ENCODE peak calls at places on chromosome 18, in seven cellular contexts. J, T, I, B, P, C and N are unnamed samples.

GRCh38 chr18:54149078-54149697 is 75.3 kb downstream of the MBD2 start:
- DNase-seq in B (peak), T (peak), P (peak), C (no peak), J (peak), I (peak), N (no peak)

GRCh38 chr18:67582488-67582887 is 66.0 kb upstream of the DSEL start:
- DNase-seq in P (no peak), C (no peak), J (no peak), T (no peak), B (no peak), I (no peak), N (no peak)

GRCh38 chr18:45161850-45162249 is 453.4 kb upstream of the SLC14A2 start:
- DNase-seq in C (no peak), B (no peak), J (no peak), T (no peak), I (no peak), P (no peak), N (no peak)

GRCh38 chr18:9987931-9988330 is 74.1 kb downstream of the VAPA start:
- DNase-seq in B (no peak), T (no peak), P (no peak), I (no peak), J (no peak), C (no peak), N (no peak)

GRCh38 chr18:43159091-43159490 is 43.6 kb upstream of the RIT2 start:
- DNase-seq in I (peak), B (no peak), C (no peak), J (no peak), P (peak), T (no peak), N (no peak)

GRCh38 chr18:45666520-45666919 is 51.2 kb downstream of the SLC14A2 start:
- DNase-seq in C (no peak), I (no peak), B (no peak), P (no peak), T (no peak), J (no peak), N (no peak)

GRCh38 chr18:11324956-11325873 is 175.8 kb upstream of the PIEZO2 start:
- DNase-seq in I (peak), T (no peak), J (no peak), B (peak), C (no peak), P (peak), N (no peak)

GRCh38 chr18:13067124-13067523 is 76.0 kb downstream of the CEP192 start:
- DNase-seq in B (no peak), J (no peak), I (no peak), C (no peak), T (no peak), P (no peak), N (no peak)

GRCh38 chr18:48003426-48004349 is 73.2 kb upstream of the SMAD2 start:
- DNase-seq in I (peak), B (no peak), T (peak), C (no peak), P (peak), J (peak), N (no peak)

GRCh38 chr18:70072678-70073077 is 125.0 kb upstream of the CD226 start:
- DNase-seq in C (no peak), P (peak), T (no peak), J (peak), I (peak), B (peak), N (no peak)

GRCh38 chr18:6731197-6731596 is 1.7 kb downstream of the ARHGAP28 start:
- DNase-seq in P (peak), J (peak), I (peak), B (peak), T (no peak), C (no peak), N (no peak)

GRCh38 chr18:63412949-63413348 is 9.3 kb downstream of the VPS4B start:
- DNase-seq in J (no peak), C (no peak), B (no peak), I (peak), P (no peak), T (no peak), N (no peak)

GRCh38 chr18:13354414-13354813 is 135.9 kb downstream of the LDLRAD4 start:
- DNase-seq in B (no peak), P (no peak), I (no peak), T (no peak), J (no peak), C (no peak), N (no peak)

GRCh38 chr18:69817335-69817935 is 130.2 kb downstream of the CD226 start:
- DNase-seq in B (peak), I (peak), C (no peak), T (no peak), J (no peak), P (peak), N (no peak)

GRCh38 chr18:70220628-70221027 is 15.1 kb upstream of the RTTN start:
- DNase-seq in T (no peak), P (no peak), B (no peak), I (peak), J (no peak), C (no peak), N (no peak)

GRCh38 chr18:32812342-32812741 is 39.5 kb upstream of the KLHL14 start:
- DNase-seq in P (no peak), J (no peak), I (no peak), T (no peak), C (no peak), B (no peak), N (no peak)

GRCh38 chr18:8389391-8390340 is 219.6 kb upstream of the RAB12 start:
- DNase-seq in I (peak), C (peak), B (peak), P (peak), T (peak), J (peak), N (peak)

GRCh38 chr18:44773640-44774155 is 93.0 kb downstream of the SETBP1 start:
- DNase-seq in B (no peak), I (no peak), P (no peak), C (no peak), J (no peak), T (no peak), N (no peak)

GRCh38 chr18:12121175-12122095 is 27.8 kb downstream of the ANKRD62 start:
- DNase-seq in J (peak), P (no peak), T (peak), C (peak), B (peak), I (peak), N (peak)

GRCh38 chr18:77131100-77131651 is 1.4 kb downstream of the MBP start:
- DNase-seq in P (peak), B (no peak), T (no peak), J (no peak), C (no peak), I (no peak), N (peak)
- H3K9ac ChIP-seq in P (peak), B (peak), T (peak), J (peak), C (no peak), I (peak), N (peak)

GRCh38 chr18:58501033-58501432 is 127.9 kb downstream of the ALPK2 start:
- DNase-seq in B (no peak), T (no peak), C (no peak), J (no peak), I (no peak), P (no peak), N (peak)
- H2AFZ ChIP-seq in B (no peak), T (no peak), C (no peak), J (no peak), I (no peak), P (no peak), N (no peak)

DNA sequence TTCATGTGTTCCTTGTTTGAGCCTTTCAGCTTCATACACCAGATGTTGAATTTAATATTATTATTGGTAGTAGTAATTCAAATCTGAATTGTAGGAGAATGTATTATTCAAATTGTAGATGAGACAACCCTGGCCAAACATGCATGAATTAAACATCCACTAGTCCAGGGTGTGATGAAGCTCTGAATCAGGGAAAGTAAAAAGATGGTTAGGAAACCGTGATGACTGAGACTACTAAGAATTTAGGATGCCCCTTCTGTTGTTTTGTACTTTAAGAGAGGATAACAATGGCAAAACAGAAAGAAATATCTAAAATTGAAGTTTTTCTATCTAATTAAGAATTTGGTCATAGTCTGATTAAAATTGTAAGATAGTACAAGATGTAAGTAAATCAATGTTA is 227.8 kb upstream of the CDH2 start:
- DNase-seq in J (no peak), T (no peak), C (no peak), I (peak), P (no peak), B (no peak), N (no peak)
- H3K9ac ChIP-seq in J (no peak), T (no peak), C (no peak), I (no peak), P (no peak), B (no peak), N (no peak)

GRCh38 chr18:3492721-3493120 is 42.7 kb downstream of the TGIF1 start:
- DNase-seq in B (no peak), T (no peak), C (no peak), J (no peak), I (no peak), P (no peak), N (no peak)

GRCh38 chr18:3494569-3494968 is 44.6 kb downstream of the TGIF1 start:
- DNase-seq in T (no peak), B (no peak), J (no peak), C (no peak), I (no peak), P (no peak), N (peak)

GRCh38 chr18:3493501-3494244 is 43.7 kb downstream of the TGIF1 start:
- DNase-seq in T (no peak), I (no peak), P (no peak), C (no peak), J (no peak), B (no peak), N (peak)

GRCh38 chr18:3494245-3494526 is 44.2 kb downstream of the TGIF1 start:
- DNase-seq in C (no peak), P (no peak), B (no peak), T (no peak), I (no peak), J (no peak), N (peak)

GRCh38 chr18:3495691-3496090 is 45.7 kb downstream of the TGIF1 start:
- DNase-seq in P (no peak), B (no peak), T (no peak), I (no peak), J (no peak), C (no peak), N (peak)
- H2AFZ ChIP-seq in P (no peak), B (no peak), T (no peak), I (no peak), J (no peak), C (no peak), N (no peak)

GRCh38 chr18:28015671-28016070 is 161.3 kb downstream of the CDH2 start:
- DNase-seq in T (no peak), C (peak), B (no peak), P (no peak), I (no peak), J (no peak), N (no peak)
- H3K9ac ChIP-seq in T (no peak), C (no peak), B (no peak), P (no peak), I (no peak), J (no peak), N (no peak)

GRCh38 chr18:31101148-31102019 is 837 bp downstream of the DSC2 start:
- DNase-seq in I (no peak), B (no peak), T (no peak), J (no peak), C (peak), P (peak), N (no peak)

GRCh38 chr18:31102941-31103340 is 720 bp upstream of the DSC2 start:
- DNase-seq in B (no peak), T (no peak), J (no peak), C (no peak), I (no peak), P (no peak), N (no peak)

GRCh38 chr18:31103423-31103822 is 1.2 kb upstream of the DSC2 start:
- DNase-seq in B (no peak), T (no peak), C (no peak), J (no peak), P (no peak), I (no peak), N (no peak)

GRCh38 chr18:31100598-31101147 is 1.5 kb downstream of the DSC2 start:
- DNase-seq in B (no peak), P (no peak), T (no peak), I (no peak), J (no peak), C (peak), N (no peak)

GRCh38 chr18:31102020-31102684 is at the start of gene DSC2:
- DNase-seq in B (no peak), I (no peak), C (peak), J (no peak), T (no peak), P (peak), N (no peak)
- H2AFZ ChIP-seq in B (no peak), I (no peak), C (no peak), J (no peak), T (peak), P (no peak), N (peak)

GRCh38 chr18:3219621-3220335 is at the start of gene MYOM1:
- DNase-seq in T (no peak), B (no peak), C (no peak), J (no peak), P (no peak), I (no peak), N (no peak)
- H3K9ac ChIP-seq in T (no peak), B (no peak), C (no peak), J (no peak), P (no peak), I (no peak), N (no peak)

GRCh38 chr18:56393870-56394269 is 244.5 kb downstream of the TXNL1 start:
- DNase-seq in B (no peak), J (no peak), C (no peak), P (no peak), I (no peak), T (no peak), N (no peak)
- H2AFZ ChIP-seq in B (no peak), J (no peak), C (no peak), P (no peak), I (no peak), T (no peak), N (no peak)